ENCODE peak calls at places on chromosome 15, in eight cellular contexts. One of them, this sample, is unnamed.

GRCh38 chr15:67762610-67763368 is 62.5 kb upstream of the SKOR1 start:
- DNase-seq in dorsolateral prefrontal cortex: no peak
- DNase-seq in central memory CD4-positive, alpha-beta T cell: peak
- DNase-seq in activated CD4-positive, alpha-beta T cell treated with anti-CD3 and anti-CD28 coated beads, Interleukin-2, amount 50 U/mL, for 48 hours: peak
- DNase-seq in NCI-H2081: no peak
- DNase-seq in GM04504: peak
- DNase-seq in T-helper 17 cell: no peak
- DNase-seq in activated effector memory CD4-positive, alpha-beta T cell treated with anti-CD3 and anti-CD28 coated beads, Interleukin-2, amount 50 U/mL, for 16 hours: peak
- DNase-seq in this sample: no peak

GRCh38 chr15:89163271-89164055 is 57.9 kb downstream of the RLBP1 start:
- DNase-seq in T-helper 17 cell: no peak
- DNase-seq in NCI-H2081: no peak
- DNase-seq in dorsolateral prefrontal cortex: no peak
- DNase-seq in GM04504: no peak
- DNase-seq in central memory CD4-positive, alpha-beta T cell: no peak
- DNase-seq in activated effector memory CD4-positive, alpha-beta T cell treated with anti-CD3 and anti-CD28 coated beads, Interleukin-2, amount 50 U/mL, for 16 hours: no peak
- DNase-seq in activated CD4-positive, alpha-beta T cell treated with anti-CD3 and anti-CD28 coated beads, Interleukin-2, amount 50 U/mL, for 48 hours: no peak
- DNase-seq in this sample: no peak

GRCh38 chr15:70538278-70538677 is 225.1 kb downstream of the UACA start:
- DNase-seq in dorsolateral prefrontal cortex: no peak
- DNase-seq in central memory CD4-positive, alpha-beta T cell: no peak
- DNase-seq in GM04504: no peak
- DNase-seq in activated CD4-positive, alpha-beta T cell treated with anti-CD3 and anti-CD28 coated beads, Interleukin-2, amount 50 U/mL, for 48 hours: no peak
- DNase-seq in T-helper 17 cell: no peak
- DNase-seq in activated effector memory CD4-positive, alpha-beta T cell treated with anti-CD3 and anti-CD28 coated beads, Interleukin-2, amount 50 U/mL, for 16 hours: no peak
- DNase-seq in NCI-H2081: no peak
- DNase-seq in this sample: no peak

GRCh38 chr15:66858423-66859207 is 156.6 kb downstream of the SMAD6 start:
- DNase-seq in activated CD4-positive, alpha-beta T cell treated with anti-CD3 and anti-CD28 coated beads, Interleukin-2, amount 50 U/mL, for 48 hours: no peak
- DNase-seq in T-helper 17 cell: no peak
- DNase-seq in GM04504: no peak
- DNase-seq in activated effector memory CD4-positive, alpha-beta T cell treated with anti-CD3 and anti-CD28 coated beads, Interleukin-2, amount 50 U/mL, for 16 hours: peak
- DNase-seq in dorsolateral prefrontal cortex: no peak
- DNase-seq in central memory CD4-positive, alpha-beta T cell: no peak
- DNase-seq in NCI-H2081: no peak
- DNase-seq in this sample: peak

GRCh38 chr15:83108266-83109219 is 1.1 kb downstream of the TM6SF1 start:
- DNase-seq in NCI-H2081: no peak
- DNase-seq in activated effector memory CD4-positive, alpha-beta T cell treated with anti-CD3 and anti-CD28 coated beads, Interleukin-2, amount 50 U/mL, for 16 hours: no peak
- DNase-seq in dorsolateral prefrontal cortex: peak
- DNase-seq in T-helper 17 cell: no peak
- DNase-seq in activated CD4-positive, alpha-beta T cell treated with anti-CD3 and anti-CD28 coated beads, Interleukin-2, amount 50 U/mL, for 48 hours: no peak
- DNase-seq in GM04504: no peak
- DNase-seq in central memory CD4-positive, alpha-beta T cell: no peak
- DNase-seq in this sample: no peak

GRCh38 chr15:45166792-45167630 is 20.8 kb downstream of the SHF start:
- DNase-seq in T-helper 17 cell: peak
- DNase-seq in dorsolateral prefrontal cortex: peak
- DNase-seq in GM04504: peak
- DNase-seq in central memory CD4-positive, alpha-beta T cell: peak
- DNase-seq in NCI-H2081: peak
- DNase-seq in activated effector memory CD4-positive, alpha-beta T cell treated with anti-CD3 and anti-CD28 coated beads, Interleukin-2, amount 50 U/mL, for 16 hours: peak
- DNase-seq in activated CD4-positive, alpha-beta T cell treated with anti-CD3 and anti-CD28 coated beads, Interleukin-2, amount 50 U/mL, for 48 hours: peak
- DNase-seq in this sample: peak

GRCh38 chr15:37876900-37877299 is 57.5 kb upstream of the TMCO5A start:
- DNase-seq in activated CD4-positive, alpha-beta T cell treated with anti-CD3 and anti-CD28 coated beads, Interleukin-2, amount 50 U/mL, for 48 hours: no peak
- DNase-seq in dorsolateral prefrontal cortex: no peak
- DNase-seq in NCI-H2081: no peak
- DNase-seq in GM04504: no peak
- DNase-seq in activated effector memory CD4-positive, alpha-beta T cell treated with anti-CD3 and anti-CD28 coated beads, Interleukin-2, amount 50 U/mL, for 16 hours: no peak
- DNase-seq in T-helper 17 cell: no peak
- DNase-seq in central memory CD4-positive, alpha-beta T cell: no peak
- DNase-seq in this sample: no peak

GRCh38 chr15:43095243-43095642 is 10.6 kb downstream of the UBR1 start:
- DNase-seq in central memory CD4-positive, alpha-beta T cell: no peak
- DNase-seq in T-helper 17 cell: no peak
- DNase-seq in NCI-H2081: no peak
- DNase-seq in activated CD4-positive, alpha-beta T cell treated with anti-CD3 and anti-CD28 coated beads, Interleukin-2, amount 50 U/mL, for 48 hours: no peak
- DNase-seq in GM04504: no peak
- DNase-seq in activated effector memory CD4-positive, alpha-beta T cell treated with anti-CD3 and anti-CD28 coated beads, Interleukin-2, amount 50 U/mL, for 16 hours: no peak
- DNase-seq in dorsolateral prefrontal cortex: no peak
- DNase-seq in this sample: no peak

GRCh38 chr15:82709421-82710207 is at the start of gene AP3B2:
- DNase-seq in activated effector memory CD4-positive, alpha-beta T cell treated with anti-CD3 and anti-CD28 coated beads, Interleukin-2, amount 50 U/mL, for 16 hours: peak
- DNase-seq in T-helper 17 cell: peak
- DNase-seq in NCI-H2081: peak
- DNase-seq in central memory CD4-positive, alpha-beta T cell: peak
- DNase-seq in dorsolateral prefrontal cortex: peak
- DNase-seq in GM04504: peak
- DNase-seq in activated CD4-positive, alpha-beta T cell treated with anti-CD3 and anti-CD28 coated beads, Interleukin-2, amount 50 U/mL, for 48 hours: peak
- DNase-seq in this sample: peak

GRCh38 chr15:73921257-73921890 is 4.9 kb upstream of the LOXL1 start:
- DNase-seq in T-helper 17 cell: no peak
- DNase-seq in NCI-H2081: no peak
- DNase-seq in activated CD4-positive, alpha-beta T cell treated with anti-CD3 and anti-CD28 coated beads, Interleukin-2, amount 50 U/mL, for 48 hours: no peak
- DNase-seq in central memory CD4-positive, alpha-beta T cell: no peak
- DNase-seq in activated effector memory CD4-positive, alpha-beta T cell treated with anti-CD3 and anti-CD28 coated beads, Interleukin-2, amount 50 U/mL, for 16 hours: no peak
- DNase-seq in dorsolateral prefrontal cortex: no peak
- DNase-seq in GM04504: no peak
- DNase-seq in this sample: no peak

GRCh38 chr15:59976480-59976879 is 27.6 kb upstream of the FOXB1 start:
- DNase-seq in activated effector memory CD4-positive, alpha-beta T cell treated with anti-CD3 and anti-CD28 coated beads, Interleukin-2, amount 50 U/mL, for 16 hours: peak
- DNase-seq in dorsolateral prefrontal cortex: no peak
- DNase-seq in GM04504: no peak
- DNase-seq in central memory CD4-positive, alpha-beta T cell: peak
- DNase-seq in activated CD4-positive, alpha-beta T cell treated with anti-CD3 and anti-CD28 coated beads, Interleukin-2, amount 50 U/mL, for 48 hours: no peak
- DNase-seq in T-helper 17 cell: no peak
- DNase-seq in NCI-H2081: no peak
- DNase-seq in this sample: no peak

GRCh38 chr15:47937834-47938233 is 183.0 kb upstream of the SLC24A5 start:
- DNase-seq in central memory CD4-positive, alpha-beta T cell: no peak
- DNase-seq in dorsolateral prefrontal cortex: no peak
- DNase-seq in T-helper 17 cell: no peak
- DNase-seq in GM04504: no peak
- DNase-seq in activated effector memory CD4-positive, alpha-beta T cell treated with anti-CD3 and anti-CD28 coated beads, Interleukin-2, amount 50 U/mL, for 16 hours: no peak
- DNase-seq in NCI-H2081: no peak
- DNase-seq in activated CD4-positive, alpha-beta T cell treated with anti-CD3 and anti-CD28 coated beads, Interleukin-2, amount 50 U/mL, for 48 hours: no peak
- DNase-seq in this sample: no peak

GRCh38 chr15:57747206-57747605 is 40.7 kb downstream of the POLR2M start:
- DNase-seq in central memory CD4-positive, alpha-beta T cell: peak
- DNase-seq in T-helper 17 cell: no peak
- DNase-seq in activated effector memory CD4-positive, alpha-beta T cell treated with anti-CD3 and anti-CD28 coated beads, Interleukin-2, amount 50 U/mL, for 16 hours: no peak
- DNase-seq in NCI-H2081: no peak
- DNase-seq in activated CD4-positive, alpha-beta T cell treated with anti-CD3 and anti-CD28 coated beads, Interleukin-2, amount 50 U/mL, for 48 hours: no peak
- DNase-seq in GM04504: no peak
- DNase-seq in dorsolateral prefrontal cortex: no peak
- DNase-seq in this sample: no peak

GRCh38 chr15:66042624-66043023 is 173.3 kb downstream of the RAB11A start:
- DNase-seq in activated CD4-positive, alpha-beta T cell treated with anti-CD3 and anti-CD28 coated beads, Interleukin-2, amount 50 U/mL, for 48 hours: no peak
- DNase-seq in GM04504: no peak
- DNase-seq in dorsolateral prefrontal cortex: no peak
- DNase-seq in central memory CD4-positive, alpha-beta T cell: no peak
- DNase-seq in activated effector memory CD4-positive, alpha-beta T cell treated with anti-CD3 and anti-CD28 coated beads, Interleukin-2, amount 50 U/mL, for 16 hours: no peak
- DNase-seq in NCI-H2081: no peak
- DNase-seq in T-helper 17 cell: no peak
- DNase-seq in this sample: peak

GRCh38 chr15:94080416-94080815 is 150.9 kb upstream of the MCTP2 start:
- DNase-seq in GM04504: peak
- DNase-seq in NCI-H2081: no peak
- DNase-seq in T-helper 17 cell: no peak
- DNase-seq in central memory CD4-positive, alpha-beta T cell: no peak
- DNase-seq in activated CD4-positive, alpha-beta T cell treated with anti-CD3 and anti-CD28 coated beads, Interleukin-2, amount 50 U/mL, for 48 hours: no peak
- DNase-seq in activated effector memory CD4-positive, alpha-beta T cell treated with anti-CD3 and anti-CD28 coated beads, Interleukin-2, amount 50 U/mL, for 16 hours: no peak
- DNase-seq in dorsolateral prefrontal cortex: no peak
- DNase-seq in this sample: peak

GRCh38 chr15:48191574-48192225 is at the start of gene CTXN2:
- DNase-seq in activated CD4-positive, alpha-beta T cell treated with anti-CD3 and anti-CD28 coated beads, Interleukin-2, amount 50 U/mL, for 48 hours: no peak
- DNase-seq in NCI-H2081: peak
- DNase-seq in GM04504: no peak
- DNase-seq in dorsolateral prefrontal cortex: peak
- DNase-seq in central memory CD4-positive, alpha-beta T cell: no peak
- DNase-seq in T-helper 17 cell: no peak
- DNase-seq in activated effector memory CD4-positive, alpha-beta T cell treated with anti-CD3 and anti-CD28 coated beads, Interleukin-2, amount 50 U/mL, for 16 hours: no peak
- DNase-seq in this sample: no peak

GRCh38 chr15:66504563-66505429 is at the start of the genes RPL4 and ZWILCH:
- DNase-seq in NCI-H2081: peak
- DNase-seq in GM04504: peak
- DNase-seq in activated effector memory CD4-positive, alpha-beta T cell treated with anti-CD3 and anti-CD28 coated beads, Interleukin-2, amount 50 U/mL, for 16 hours: peak
- DNase-seq in dorsolateral prefrontal cortex: peak
- DNase-seq in activated CD4-positive, alpha-beta T cell treated with anti-CD3 and anti-CD28 coated beads, Interleukin-2, amount 50 U/mL, for 48 hours: peak
- DNase-seq in T-helper 17 cell: peak
- DNase-seq in central memory CD4-positive, alpha-beta T cell: peak
- DNase-seq in this sample: peak

GRCh38 chr15:92101706-92102434 is 248.4 kb downstream of the SLCO3A1 start:
- DNase-seq in T-helper 17 cell: no peak
- DNase-seq in central memory CD4-positive, alpha-beta T cell: peak
- DNase-seq in GM04504: no peak
- DNase-seq in activated effector memory CD4-positive, alpha-beta T cell treated with anti-CD3 and anti-CD28 coated beads, Interleukin-2, amount 50 U/mL, for 16 hours: no peak
- DNase-seq in dorsolateral prefrontal cortex: no peak
- DNase-seq in NCI-H2081: no peak
- DNase-seq in activated CD4-positive, alpha-beta T cell treated with anti-CD3 and anti-CD28 coated beads, Interleukin-2, amount 50 U/mL, for 48 hours: no peak
- DNase-seq in this sample: no peak

GRCh38 chr15:96051598-96051997 is 278.9 kb upstream of the NR2F2 start:
- DNase-seq in NCI-H2081: no peak
- DNase-seq in T-helper 17 cell: no peak
- DNase-seq in central memory CD4-positive, alpha-beta T cell: no peak
- DNase-seq in dorsolateral prefrontal cortex: no peak
- DNase-seq in activated effector memory CD4-positive, alpha-beta T cell treated with anti-CD3 and anti-CD28 coated beads, Interleukin-2, amount 50 U/mL, for 16 hours: no peak
- DNase-seq in GM04504: no peak
- DNase-seq in activated CD4-positive, alpha-beta T cell treated with anti-CD3 and anti-CD28 coated beads, Interleukin-2, amount 50 U/mL, for 48 hours: no peak
- DNase-seq in this sample: no peak

GRCh38 chr15:67945951-67946700 is 106.3 kb upstream of the RNU6-1 start:
- DNase-seq in GM04504: no peak
- DNase-seq in T-helper 17 cell: no peak
- DNase-seq in activated CD4-positive, alpha-beta T cell treated with anti-CD3 and anti-CD28 coated beads, Interleukin-2, amount 50 U/mL, for 48 hours: no peak
- DNase-seq in NCI-H2081: no peak
- DNase-seq in central memory CD4-positive, alpha-beta T cell: no peak
- DNase-seq in dorsolateral prefrontal cortex: no peak
- DNase-seq in activated effector memory CD4-positive, alpha-beta T cell treated with anti-CD3 and anti-CD28 coated beads, Interleukin-2, amount 50 U/mL, for 16 hours: no peak
- DNase-seq in this sample: peak

GRCh38 chr15:87118424-87118823 is 1038.8 kb downstream of the AGBL1 start:
- DNase-seq in NCI-H2081: no peak
- DNase-seq in dorsolateral prefrontal cortex: no peak
- DNase-seq in activated effector memory CD4-positive, alpha-beta T cell treated with anti-CD3 and anti-CD28 coated beads, Interleukin-2, amount 50 U/mL, for 16 hours: no peak
- DNase-seq in central memory CD4-positive, alpha-beta T cell: no peak
- DNase-seq in T-helper 17 cell: no peak
- DNase-seq in activated CD4-positive, alpha-beta T cell treated with anti-CD3 and anti-CD28 coated beads, Interleukin-2, amount 50 U/mL, for 48 hours: no peak
- DNase-seq in GM04504: no peak
- DNase-seq in this sample: no peak

GRCh38 chr15:98668566-98669308 is 20.4 kb downstream of the IGF1R start:
- DNase-seq in NCI-H2081: no peak
- DNase-seq in central memory CD4-positive, alpha-beta T cell: no peak
- DNase-seq in T-helper 17 cell: no peak
- DNase-seq in dorsolateral prefrontal cortex: no peak
- DNase-seq in GM04504: no peak
- DNase-seq in activated effector memory CD4-positive, alpha-beta T cell treated with anti-CD3 and anti-CD28 coated beads, Interleukin-2, amount 50 U/mL, for 16 hours: peak
- DNase-seq in activated CD4-positive, alpha-beta T cell treated with anti-CD3 and anti-CD28 coated beads, Interleukin-2, amount 50 U/mL, for 48 hours: peak
- DNase-seq in this sample: no peak

GRCh38 chr15:69014454-69014853 is at the start of gene NOX5:
- DNase-seq in NCI-H2081: no peak
- DNase-seq in dorsolateral prefrontal cortex: no peak
- DNase-seq in activated CD4-positive, alpha-beta T cell treated with anti-CD3 and anti-CD28 coated beads, Interleukin-2, amount 50 U/mL, for 48 hours: no peak
- DNase-seq in activated effector memory CD4-positive, alpha-beta T cell treated with anti-CD3 and anti-CD28 coated beads, Interleukin-2, amount 50 U/mL, for 16 hours: no peak
- DNase-seq in central memory CD4-positive, alpha-beta T cell: no peak
- DNase-seq in GM04504: peak
- DNase-seq in T-helper 17 cell: no peak
- DNase-seq in this sample: no peak

GRCh38 chr15:31306426-31307269 is 20.0 kb upstream of the KLF13 start:
- DNase-seq in activated CD4-positive, alpha-beta T cell treated with anti-CD3 and anti-CD28 coated beads, Interleukin-2, amount 50 U/mL, for 48 hours: no peak
- DNase-seq in T-helper 17 cell: no peak
- DNase-seq in dorsolateral prefrontal cortex: peak
- DNase-seq in activated effector memory CD4-positive, alpha-beta T cell treated with anti-CD3 and anti-CD28 coated beads, Interleukin-2, amount 50 U/mL, for 16 hours: no peak
- DNase-seq in NCI-H2081: peak
- DNase-seq in GM04504: no peak
- DNase-seq in central memory CD4-positive, alpha-beta T cell: no peak
- DNase-seq in this sample: peak